ENCODE peak calls at places on chromosome 12, in four cellular contexts. A is uterus, Y is right cardiac atrium, O is Peyer's patch. D is an unnamed sample. For H3K4me1, the result is how much of the 10 kb centered on the place peaks cover.

GRCh38 chr12:52245259-52245961 is 12.4 kb downstream of the KRT7 start:
- DNase-seq in A (no peak), Y (no peak), O (no peak), D (no peak)

GRCh38 chr12:123696641-123697040 is 15.5 kb upstream of the ATP6V0A2 start:
- DNase-seq in A (no peak), Y (no peak), O (no peak), D (peak)

GRCh38 chr12:65656904-65657351 is 167.4 kb upstream of the HMGA2 start:
- DNase-seq in A (no peak), Y (no peak), O (no peak), D (peak)

GRCh38 chr12:52741378-52742195 is 35.6 kb downstream of the KRT76 start:
- DNase-seq in A (peak), Y (peak), O (no peak), D (peak)

GRCh38 chr12:38102197-38102596 is 214.4 kb upstream of the ALG10B start:
- DNase-seq in A (no peak), Y (no peak), O (no peak), D (no peak)

GRCh38 chr12:46933947-46934346 is 108.2 kb upstream of the SLC38A4 start:
- DNase-seq in A (no peak), Y (no peak), O (no peak), D (peak)

GRCh38 chr12:6639151-6639773 is 3.5 kb upstream of the LPAR5 start:
- DNase-seq in A (no peak), Y (no peak), O (no peak), D (no peak)

GRCh38 chr12:52014567-52015392 is 8.0 kb downstream of the TAMALIN start:
- DNase-seq in A (no peak), Y (no peak), O (no peak), D (no peak)

GRCh38 chr12:112806721-112807120 is 15.2 kb downstream of the RPH3A start:
- DNase-seq in A (no peak), Y (no peak), O (no peak), D (no peak)

GRCh38 chr12:71469235-71469873 is 29.8 kb downstream of the LGR5 start:
- DNase-seq in A (no peak), Y (peak), O (no peak), D (no peak)

GRCh38 chr12:60630796-60631195 is 1035.0 kb downstream of the SLC16A7 start:
- DNase-seq in A (no peak), Y (no peak), O (no peak), D (no peak)

GRCh38 chr12:57455374-57456144 is 452 bp downstream of the INHBE start:
- DNase-seq in A (no peak), Y (no peak), O (no peak), D (peak)

GRCh38 chr12:73445658-73446324 is 1091.8 kb upstream of the ATXN7L3B start:
- DNase-seq in A (no peak), Y (no peak), O (no peak), D (no peak)

GRCh38 chr12:6280053-6280469 is 30.4 kb upstream of the PLEKHG6 start:
- DNase-seq in A (peak), Y (peak), O (no peak), D (peak)

GRCh38 chr12:3129301-3130052 is 52.3 kb downstream of the TSPAN9 start:
- DNase-seq in A (no peak), Y (no peak), O (no peak), D (no peak)

GRCh38 chr12:2891240-2892053 is 756 bp downstream of the TULP3 start:
- DNase-seq in A (peak), Y (peak), O (peak), D (peak)

DNA sequence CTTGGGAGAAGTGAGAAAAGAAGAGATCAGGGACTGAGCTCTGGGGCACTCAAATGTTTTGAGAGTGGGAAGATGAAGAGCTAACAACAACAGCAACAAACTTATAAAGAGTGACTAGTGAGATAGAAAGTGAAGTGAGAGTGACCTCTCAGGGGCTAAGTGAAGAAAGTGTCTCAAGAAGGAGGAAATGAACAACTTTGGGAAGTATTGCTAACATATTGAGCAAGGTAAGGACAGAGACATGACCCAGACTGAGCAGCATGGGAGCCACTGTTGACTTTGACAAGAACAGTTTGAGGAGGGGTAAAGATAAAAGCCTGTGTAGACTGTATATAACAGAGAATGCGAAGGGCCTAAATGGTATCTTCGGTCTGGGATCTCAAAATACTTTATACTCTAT is 155.1 kb upstream of the BTG1 start:
- DNase-seq in A (no peak), Y (no peak), O (no peak), D (no peak)
- H3K27ac ChIP-seq in A (no peak), Y (no peak), O (no peak), D (no peak)

DNA sequence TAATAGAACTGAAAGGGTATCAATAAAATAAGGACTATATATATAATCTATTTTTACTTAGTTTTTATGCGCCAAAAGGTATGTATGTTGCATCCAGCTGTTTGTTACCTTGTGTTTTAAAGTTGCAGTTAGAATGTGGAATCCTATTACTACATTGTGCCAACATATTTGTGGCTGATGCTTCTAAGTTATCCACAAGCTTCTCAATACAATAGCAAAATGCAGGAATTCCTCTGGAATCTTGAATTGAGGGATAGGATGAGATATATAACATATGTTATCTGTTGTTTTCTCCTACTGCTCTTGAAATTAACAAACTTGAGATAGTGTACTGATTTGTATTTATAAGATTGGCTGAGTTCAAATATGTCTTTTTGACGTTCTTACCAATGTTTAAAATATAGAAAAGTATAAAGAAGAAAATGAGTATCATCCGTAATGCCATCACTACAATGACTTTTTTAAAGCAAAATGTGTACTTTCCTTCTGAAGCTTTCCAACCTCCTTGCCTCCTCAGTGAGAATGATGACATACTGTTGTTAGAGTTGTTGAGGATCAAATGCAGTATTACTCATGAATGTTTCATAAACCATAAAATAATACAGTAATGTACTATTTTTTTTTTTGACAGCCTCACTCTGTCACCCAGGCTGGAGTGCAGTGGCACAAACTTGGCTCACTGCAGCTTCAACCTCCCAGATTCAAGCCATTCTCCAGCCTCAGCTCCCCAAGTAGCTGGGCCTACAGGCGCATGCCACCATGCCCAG is 6.6 kb downstream of the RAP1B start:
- DNase-seq in A (no peak), Y (no peak), O (no peak), D (no peak)
- H3K4me1 ChIP-seq in A (under half), Y (under half), O (under half), D (under half)

GRCh38 chr12:92547906-92548305 is 154.9 kb upstream of the PLEKHG7 start:
- DNase-seq in A (no peak), Y (no peak), O (no peak), D (no peak)
- H3K4me3 ChIP-seq in A (no peak), Y (no peak), O (no peak), D (no peak)

GRCh38 chr12:81758421-81759214 is 532 bp downstream of the PPFIA2 start:
- DNase-seq in A (peak), Y (peak), O (no peak), D (peak)
- H3K27ac ChIP-seq in A (no peak), Y (no peak), O (no peak), D (peak)

GRCh38 chr12:16854465-16854864 is 248.5 kb upstream of the LMO3 start:
- DNase-seq in A (no peak), Y (no peak), O (no peak), D (no peak)
- H3K4me1 ChIP-seq in A (under half), Y (under half), O (under half), D (under half)

GRCh38 chr12:55934343-55934742 is 3.4 kb downstream of the DGKA start:
- DNase-seq in A (no peak), Y (no peak), O (no peak), D (no peak)
- H3K4me3 ChIP-seq in A (no peak), Y (no peak), O (no peak), D (no peak)